ENCODE peak calls at places on chromosomes 3 and 15, in five cellular contexts. K, Q, B, C and G are unnamed samples. For H3K9me3, the result is how much of the 10 kb centered on the place peaks cover.

GRCh38 chr3:172625404-172625803 is 85.5 kb downstream of the NCEH1 start:
- DNase-seq in B (no peak), K (no peak), C (no peak), Q (no peak), G (no peak)

GRCh38 chr3:116034797-116035196 is 410.5 kb downstream of the LSAMP start:
- DNase-seq in C (no peak), B (no peak), K (no peak), Q (no peak), G (no peak)

GRCh38 chr3:86973440-86973839 is 17.5 kb downstream of the VGLL3 start:
- DNase-seq in C (no peak), B (no peak), K (no peak), Q (no peak), G (no peak)

GRCh38 chr3:192834428-192834827 is 83.2 kb downstream of the MB21D2 start:
- DNase-seq in K (no peak), B (no peak), Q (no peak), C (no peak), G (no peak)

GRCh38 chr3:71191031-71191482 is 392.5 kb downstream of the FOXP1 start:
- DNase-seq in K (no peak), B (no peak), Q (no peak), C (no peak), G (no peak)

GRCh38 chr15:39591141-39591895 is 10.4 kb downstream of the THBS1 start:
- DNase-seq in C (no peak), Q (no peak), B (no peak), K (no peak), G (no peak)

GRCh38 chr3:128274837-128275236 is 121.6 kb downstream of the EEFSEC start:
- DNase-seq in C (no peak), B (peak), Q (no peak), K (peak), G (no peak)

GRCh38 chr3:30502742-30503073 is 103.7 kb upstream of the TGFBR2 start:
- DNase-seq in Q (no peak), B (no peak), C (no peak), K (peak), G (no peak)

GRCh38 chr3:70982700-70983140 is 600.8 kb downstream of the FOXP1 start:
- DNase-seq in K (no peak), Q (no peak), B (no peak), C (no peak), G (no peak)

GRCh38 chr3:61639991-61640390 is 78.6 kb downstream of the PTPRG start:
- DNase-seq in K (no peak), B (no peak), Q (no peak), C (no peak), G (no peak)

GRCh38 chr3:4978966-4979400 is 254 bp upstream of the BHLHE40 start:
- DNase-seq in B (peak), K (peak), Q (peak), C (peak), G (peak)

GRCh38 chr3:11554236-11554610 is 89.5 kb downstream of the VGLL4 start:
- DNase-seq in B (no peak), C (no peak), Q (no peak), K (no peak), G (no peak)

GRCh38 chr3:100781311-100781710 is 72.0 kb downstream of the TFG start:
- DNase-seq in B (no peak), C (no peak), Q (no peak), K (no peak), G (no peak)

GRCh38 chr3:188649521-188649920 is 495.6 kb downstream of the LPP start:
- DNase-seq in C (no peak), B (no peak), K (no peak), Q (no peak), G (no peak)

GRCh38 chr3:35965908-35966307 is 326.6 kb downstream of the ARPP21 start:
- DNase-seq in B (no peak), K (peak), C (no peak), Q (no peak), G (no peak)

GRCh38 chr3:95028688-95029087 is 965.8 kb downstream of the NSUN3 start:
- DNase-seq in C (no peak), Q (no peak), K (no peak), B (no peak), G (no peak)

GRCh38 chr3:153856932-153857331 is 264.3 kb upstream of the ARHGEF26 start:
- DNase-seq in B (no peak), C (no peak), Q (no peak), K (no peak), G (no peak)

GRCh38 chr15:74451322-74451721 is 9.6 kb downstream of the UBL7 start:
- DNase-seq in C (no peak), Q (no peak), B (no peak), K (no peak), G (no peak)

GRCh38 chr15:92617197-92618037 is 38.2 kb downstream of the FAM174B start:
- DNase-seq in B (no peak), Q (peak), K (peak), C (peak), G (peak)

DNA sequence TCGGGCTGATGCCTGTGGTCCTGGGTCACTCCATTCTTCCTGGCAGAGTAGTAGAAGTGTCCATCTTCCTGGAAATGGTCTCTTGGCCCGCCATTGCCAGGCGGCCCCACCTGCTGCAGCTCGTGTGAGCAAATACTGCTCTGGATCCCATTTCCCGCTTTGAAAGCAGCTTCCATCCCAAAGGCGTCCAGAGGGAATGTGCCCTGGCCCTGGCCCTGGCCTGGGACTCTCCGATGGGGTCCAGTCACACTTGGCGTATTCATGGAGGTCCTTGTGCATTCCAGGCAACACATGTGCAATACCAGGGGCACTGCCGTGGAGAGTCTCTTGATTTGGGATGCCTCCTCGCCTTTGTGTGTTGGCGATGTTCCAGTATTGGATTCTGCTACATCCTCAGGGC is 111.1 kb downstream of the SNRPN start:
- DNase-seq in C (no peak), B (no peak), Q (peak), K (no peak), G (no peak)
- H3K9me3 ChIP-seq in C (half or more), B (half or more), Q (half or more), K (half or more), G (half or more)

GRCh38 chr3:131551761-131552160 is 49.0 kb upstream of the MRPL3 start:
- DNase-seq in B (no peak), Q (no peak), C (no peak), K (no peak), G (peak)

GRCh38 chr3:131550562-131551188 is 47.9 kb upstream of the MRPL3 start:
- DNase-seq in Q (no peak), K (no peak), C (no peak), B (no peak), G (no peak)

GRCh38 chr3:131547585-131547984 is 44.8 kb upstream of the MRPL3 start:
- DNase-seq in B (no peak), K (no peak), Q (no peak), C (no peak), G (no peak)

GRCh38 chr3:131553495-131554247 is 50.9 kb upstream of the MRPL3 start:
- DNase-seq in B (no peak), C (no peak), Q (no peak), K (no peak), G (no peak)

GRCh38 chr3:131549340-131549739 is 46.6 kb upstream of the MRPL3 start:
- DNase-seq in Q (no peak), K (no peak), B (no peak), C (no peak), G (no peak)
- TF ChIP-seq CTCF in Q (peak), K (peak), B (peak), C (no peak), G (no peak)

GRCh38 chr15:26620528-26620927 is 152.3 kb downstream of the GABRB3 start:
- DNase-seq in C (no peak), B (no peak), K (no peak), Q (no peak), G (no peak)
- H3K9me3 ChIP-seq in C (under half), B (under half), K (under half), Q (under half), G (under half)

GRCh38 chr3:183287301-183287971 is 34.4 kb downstream of the B3GNT5 start:
- DNase-seq in B (no peak), C (no peak), K (no peak), Q (no peak), G (no peak)
- TF ChIP-seq CTCF in B (no peak), C (no peak), K (no peak), Q (no peak), G (no peak)

GRCh38 chr3:148218222-148218621 is 479.5 kb upstream of the AGTR1 start:
- DNase-seq in Q (no peak), K (no peak), B (no peak), C (no peak), G (no peak)

GRCh38 chr3:148211725-148212124 is 486.0 kb upstream of the AGTR1 start:
- DNase-seq in K (no peak), C (no peak), B (no peak), Q (no peak), G (no peak)

GRCh38 chr3:148219995-148220394 is 477.7 kb upstream of the AGTR1 start:
- DNase-seq in C (no peak), Q (no peak), K (no peak), B (no peak), G (no peak)

GRCh38 chr3:148208975-148209374 is 488.7 kb upstream of the AGTR1 start:
- DNase-seq in Q (no peak), C (no peak), K (no peak), B (no peak), G (no peak)

DNA sequence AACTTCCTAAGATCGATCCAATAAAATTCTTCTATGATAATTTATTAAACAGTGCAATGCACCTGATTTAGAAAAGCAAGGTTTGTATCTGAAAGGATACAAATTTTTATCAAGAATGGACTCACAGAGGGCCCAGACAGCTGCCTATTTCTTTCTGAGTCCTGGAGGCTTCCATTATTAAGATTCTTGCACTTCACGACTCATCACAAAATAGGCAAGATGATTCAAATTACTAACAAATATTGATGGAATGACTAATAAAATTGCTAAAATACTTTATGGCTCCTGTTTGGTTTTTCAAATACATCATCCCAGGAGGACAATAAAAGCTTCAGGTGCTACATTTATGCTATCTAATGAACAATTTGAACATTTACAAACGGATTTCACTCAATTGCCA is 483.0 kb upstream of the AGTR1 start:
- DNase-seq in C (no peak), Q (no peak), B (no peak), K (no peak), G (no peak)
- H3K9me3 ChIP-seq in C (under half), Q (under half), B (under half), K (under half), G (under half)

GRCh38 chr3:197749601-197750395 is at the start of gene FYTTD1:
- DNase-seq in C (peak), B (peak), Q (peak), K (no peak), G (peak)
- TF ChIP-seq CTCF in C (peak), B (peak), Q (peak), K (peak), G (peak)

GRCh38 chr3:1532935-1533606 is 440.2 kb downstream of the CNTN6 start:
- DNase-seq in K (no peak), C (no peak), Q (no peak), B (no peak), G (no peak)

GRCh38 chr3:1527780-1528179 is 435.0 kb downstream of the CNTN6 start:
- DNase-seq in Q (no peak), C (no peak), K (no peak), B (no peak), G (no peak)

GRCh38 chr3:1531981-1532380 is 439.2 kb downstream of the CNTN6 start:
- DNase-seq in C (no peak), B (no peak), Q (no peak), K (no peak), G (no peak)

GRCh38 chr3:1529666-1530065 is 436.8 kb downstream of the CNTN6 start:
- DNase-seq in Q (no peak), C (no peak), B (no peak), K (no peak), G (no peak)

DNA sequence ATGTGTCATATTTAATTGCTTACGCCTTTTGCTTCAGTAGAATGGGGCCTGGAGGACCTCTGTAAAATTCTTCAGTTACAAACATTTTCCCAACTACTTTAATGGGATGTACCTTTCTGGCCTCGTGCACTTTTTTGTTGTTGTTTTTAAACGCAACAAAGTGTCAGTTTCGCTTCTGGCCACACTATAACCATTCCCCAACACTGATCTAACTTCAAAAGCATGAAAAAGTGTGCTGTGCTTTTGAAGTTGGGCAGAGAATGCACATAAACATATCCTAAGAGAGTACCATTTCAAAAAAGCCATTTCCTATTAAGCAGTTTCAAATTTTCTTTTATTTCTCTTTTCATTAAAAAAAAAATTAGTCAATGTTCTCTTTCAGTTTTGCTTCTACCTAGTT is 435.8 kb downstream of the CNTN6 start:
- DNase-seq in Q (no peak), C (no peak), B (no peak), K (no peak), G (no peak)
- H3K9me3 ChIP-seq in Q (under half), C (under half), B (under half), K (under half), G (under half)

DNA sequence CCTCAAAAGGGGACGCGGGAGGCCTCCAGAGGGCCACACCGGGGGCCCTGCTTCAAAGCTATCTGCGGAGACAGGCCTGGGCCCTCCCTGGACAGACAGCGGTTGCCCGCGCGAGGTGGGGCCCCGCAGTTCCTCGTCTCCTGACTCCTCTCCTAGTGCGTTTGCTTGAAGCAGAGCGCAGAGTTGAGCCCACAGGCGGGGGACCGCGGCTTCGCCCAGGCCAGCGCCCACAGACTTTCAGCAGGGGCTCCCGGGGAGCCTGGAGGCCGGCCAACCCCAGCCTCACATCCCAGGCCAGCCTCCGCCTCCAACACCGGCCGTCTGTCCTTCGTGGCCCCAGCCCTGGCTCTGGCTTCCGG is 540 bp upstream of the ADAMTS7 start:
- DNase-seq in K (no peak), C (peak), Q (no peak), B (no peak), G (no peak)
- TF ChIP-seq CTCF in K (no peak), C (no peak), Q (peak), B (no peak), G (no peak)